ENCODE peak calls at places on chromosomes 11 and 22, in nine cellular contexts. L is fibroblast of lung, V is brain microvascular endothelial cell, R is cardiac muscle cell, G is pancreas, K is mucosa of descending colon, H is GM06990, Q is spleen, E is lower lobe of right lung. C is an unnamed sample. For H3K36me3, the result is how much of the 10 kb centered on the place peaks cover.

GRCh38 chr11:94151311-94151710 is 22.7 kb downstream of the PANX1 start:
- DNase-seq in L (peak), V (no peak), R (no peak), G (no peak), K (no peak), H (no peak), Q (no peak), E (no peak), C (no peak)

GRCh38 chr11:34379081-34379480 is 21.3 kb upstream of the ABTB2 start:
- DNase-seq in L (peak), V (peak), R (no peak), G (no peak), K (no peak), H (no peak), Q (no peak), E (no peak), C (no peak)

GRCh38 chr11:13955971-13956421 is 6.5 kb upstream of the SPON1 start:
- DNase-seq in L (peak), V (peak), R (peak), G (no peak), K (peak), H (peak), Q (no peak), E (peak), C (no peak)

GRCh38 chr11:95508219-95508880 is 277.3 kb upstream of the SESN3 start:
- DNase-seq in L (no peak), V (peak), R (peak), G (no peak), K (no peak), H (no peak), Q (no peak), E (no peak), C (no peak)

GRCh38 chr11:72702096-72702495 is 27.9 kb upstream of the PDE2A start:
- DNase-seq in L (no peak), V (no peak), R (no peak), G (no peak), K (no peak), H (no peak), Q (no peak), E (no peak), C (no peak)

GRCh38 chr11:115845872-115846271 is 341.7 kb upstream of the CADM1 start:
- DNase-seq in L (peak), V (no peak), R (no peak), G (no peak), K (no peak), H (no peak), Q (no peak), E (no peak), C (no peak)

GRCh38 chr22:45689195-45689594 is 17.6 kb downstream of the ATXN10 start:
- DNase-seq in L (no peak), V (no peak), R (no peak), G (no peak), K (no peak), H (no peak), Q (no peak), E (no peak), C (no peak)

GRCh38 chr11:124746621-124747243 is 5.3 kb downstream of the VSIG2 start:
- DNase-seq in L (peak), V (peak), R (peak), G (peak), K (peak), H (peak), Q (peak), E (peak), C (no peak)

GRCh38 chr11:113132001-113132400 is 170.8 kb downstream of the NCAM1 start:
- DNase-seq in L (no peak), V (no peak), R (no peak), G (no peak), K (no peak), H (no peak), Q (no peak), E (no peak), C (no peak)

GRCh38 chr11:31214337-31214736 is 155.2 kb downstream of the DCDC1 start:
- DNase-seq in L (no peak), V (no peak), R (no peak), G (no peak), K (no peak), H (no peak), Q (no peak), E (no peak), C (no peak)

GRCh38 chr11:112513936-112514716 is 253.5 kb upstream of the PLET1 start:
- DNase-seq in L (no peak), V (no peak), R (no peak), G (no peak), K (no peak), H (no peak), Q (no peak), E (no peak), C (no peak)

GRCh38 chr22:24410110-24410856 is 17.1 kb upstream of the ADORA2A start:
- DNase-seq in L (peak), V (peak), R (no peak), G (no peak), K (no peak), H (no peak), Q (no peak), E (no peak), C (no peak)

GRCh38 chr11:27963370-27963769 is 144.6 kb downstream of the KIF18A start:
- DNase-seq in L (peak), V (no peak), R (no peak), G (no peak), K (no peak), H (no peak), Q (no peak), E (no peak), C (no peak)

GRCh38 chr11:128891410-128891861 is 280 bp downstream of the KCNJ5 start:
- DNase-seq in L (no peak), V (no peak), R (no peak), G (no peak), K (no peak), H (no peak), Q (no peak), E (no peak), C (no peak)

GRCh38 chr11:93444671-93445073 is 98.5 kb downstream of the SMCO4 start:
- DNase-seq in L (peak), V (peak), R (peak), G (no peak), K (peak), H (no peak), Q (no peak), E (no peak), C (peak)

GRCh38 chr22:46699091-46699490 is 39.0 kb downstream of the CERK start:
- DNase-seq in L (no peak), V (no peak), R (no peak), G (peak), K (no peak), H (no peak), Q (no peak), E (no peak), C (no peak)
- H3K36me3 ChIP-seq in L (under half), V (half or more), R (half or more), G (half or more), K (under half), H (under half), Q (half or more), E (half or more), C (under half)

DNA sequence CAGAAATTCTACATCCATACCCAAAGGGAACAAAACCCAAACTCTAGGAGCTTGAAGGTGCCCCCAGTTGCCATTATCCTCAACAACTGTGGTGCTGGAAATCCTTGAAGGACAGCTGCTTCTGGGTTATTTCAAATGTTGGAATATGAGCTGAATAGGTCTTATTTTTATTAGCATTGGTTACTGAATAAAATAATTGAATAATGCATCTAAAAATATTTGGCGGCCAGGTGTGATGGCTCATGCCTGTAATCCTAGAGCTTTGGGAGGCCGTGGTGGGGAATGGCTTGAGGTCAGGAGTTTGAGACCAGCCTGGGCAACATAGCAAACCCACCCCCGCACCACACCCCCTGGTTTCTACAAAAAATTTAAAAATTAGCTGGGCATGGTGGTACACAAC is 10.9 kb downstream of the PAMR1 start:
- DNase-seq in L (no peak), V (no peak), R (no peak), G (no peak), K (no peak), H (no peak), Q (no peak), E (no peak), C (no peak)
- TF ChIP-seq CTCF in L (no peak), V (no peak), R (no peak), G (no peak), K (no peak), H (no peak), Q (no peak), E (no peak), C (no peak)

GRCh38 chr11:121606354-121606753 is 153.6 kb upstream of the SORL1-AS1 start:
- DNase-seq in L (peak), V (no peak), R (no peak), G (no peak), K (no peak), H (no peak), Q (no peak), E (no peak), C (no peak)

GRCh38 chr11:121603316-121603715 is 150.5 kb upstream of the SORL1-AS1 start:
- DNase-seq in L (no peak), V (no peak), R (no peak), G (no peak), K (no peak), H (no peak), Q (no peak), E (no peak), C (no peak)

GRCh38 chr11:121608545-121609098 is 155.9 kb upstream of the SORL1-AS1 start:
- DNase-seq in L (no peak), V (no peak), R (no peak), G (no peak), K (no peak), H (no peak), Q (no peak), E (no peak), C (no peak)

GRCh38 chr11:121604152-121604551 is 151.4 kb upstream of the SORL1-AS1 start:
- DNase-seq in L (no peak), V (no peak), R (no peak), G (no peak), K (no peak), H (no peak), Q (no peak), E (no peak), C (no peak)
- H3K36me3 ChIP-seq in L (under half), V (under half), R (under half), G (under half), K (under half), H (under half), Q (half or more), E (half or more), C (under half)

GRCh38 chr11:82246926-82247325 is 486.7 kb downstream of the FAM181B start:
- DNase-seq in L (no peak), V (no peak), R (no peak), G (no peak), K (no peak), H (no peak), Q (no peak), E (no peak), C (no peak)
- TF ChIP-seq CTCF in L (no peak), V (no peak), R (no peak), G (no peak), K (no peak), H (no peak), Q (no peak), E (no peak), C (no peak)

DNA sequence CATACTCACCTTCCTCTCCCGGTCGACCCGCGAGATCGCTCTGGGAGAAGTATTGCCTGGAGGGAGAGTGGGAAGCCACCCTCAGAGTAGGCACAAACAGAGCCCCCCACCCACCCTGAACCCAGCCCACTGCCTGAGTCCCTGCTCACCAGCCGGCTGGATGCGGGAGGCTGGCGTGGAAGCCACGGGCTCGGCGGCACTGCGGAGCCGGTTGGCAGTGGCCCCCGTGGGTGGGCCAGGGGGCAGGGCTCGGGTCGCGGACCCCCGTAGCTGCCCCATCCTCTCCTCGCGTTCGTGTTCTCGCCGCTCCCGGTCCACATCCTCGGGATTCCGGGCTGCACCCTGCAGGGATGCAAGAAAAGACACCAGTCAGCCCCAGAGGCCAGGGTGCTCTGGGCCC is 21.4 kb upstream of the TMEM184B start:
- DNase-seq in L (no peak), V (no peak), R (no peak), G (no peak), K (no peak), H (no peak), Q (no peak), E (no peak), C (no peak)
- H3K36me3 ChIP-seq in L (half or more), V (half or more), R (half or more), G (half or more), K (under half), H (half or more), Q (half or more), E (half or more), C (under half)

GRCh38 chr11:62392944-62393628 is 25.7 kb upstream of the SCGB1A1 start:
- DNase-seq in L (no peak), V (no peak), R (no peak), G (no peak), K (no peak), H (no peak), Q (no peak), E (no peak), C (no peak)
- TF ChIP-seq CTCF in L (no peak), V (peak), R (no peak), G (no peak), K (no peak), H (peak), Q (peak), E (no peak), C (peak)

GRCh38 chr22:20725987-20726558 is 47.8 kb upstream of the SERPIND1 start:
- DNase-seq in L (peak), V (no peak), R (no peak), G (no peak), K (no peak), H (no peak), Q (peak), E (no peak), C (no peak)
- H3K36me3 ChIP-seq in L (under half), V (under half), R (under half), G (under half), K (under half), H (under half), Q (under half), E (half or more), C (under half)

C was measured in kidney epithelial cell.